ENCODE peak calls at places on chromosomes 11 and 22, in four cellular contexts. T, K, R and F are unnamed samples.

GRCh38 chr11:1840780-1841480 is 2.1 kb downstream of the TNNI2 start:
- DNase-seq in R (no peak), T (no peak), K (no peak), F (no peak)

GRCh38 chr11:31986201-31986889 is 104.5 kb upstream of the RCN1 start:
- DNase-seq in T (peak), K (no peak), R (no peak), F (no peak)

GRCh38 chr11:18196532-18196931 is 23.9 kb downstream of the MRGPRX4 start:
- DNase-seq in K (no peak), R (no peak), T (no peak), F (no peak)

GRCh38 chr11:29333993-29334780 is 682.6 kb downstream of the KCNA4 start:
- DNase-seq in R (no peak), K (peak), T (peak), F (no peak)

GRCh38 chr22:49724893-49725489 is 102.7 kb downstream of the BRD1 start:
- DNase-seq in T (peak), R (no peak), K (peak), F (no peak)

GRCh38 chr11:62560566-62561103 is 13.1 kb downstream of the EEF1G start:
- DNase-seq in K (peak), T (peak), R (peak), F (peak)

GRCh38 chr11:31641477-31642062 is 132.0 kb downstream of the ELP4 start:
- DNase-seq in K (peak), T (peak), R (no peak), F (no peak)

GRCh38 chr11:125663910-125664309 is 16.7 kb downstream of the ACRV1 start:
- DNase-seq in R (no peak), K (no peak), T (peak), F (no peak)

GRCh38 chr11:76984741-76985140 is 49.5 kb upstream of the B3GNT6 start:
- DNase-seq in T (no peak), K (peak), R (no peak), F (no peak)

GRCh38 chr11:79393362-79394043 is 47.3 kb downstream of the TENM4 start:
- DNase-seq in R (no peak), T (no peak), K (peak), F (no peak)

GRCh38 chr11:19241260-19242183 is 777 bp upstream of the E2F8 start:
- DNase-seq in T (no peak), R (no peak), K (peak), F (no peak)

GRCh38 chr11:106208795-106209194 is 131.3 kb downstream of the AASDHPPT start:
- DNase-seq in R (no peak), T (no peak), K (no peak), F (no peak)

GRCh38 chr11:65204646-65205601 is 23.2 kb downstream of the CAPN1 start:
- DNase-seq in T (peak), R (no peak), K (peak), F (no peak)

GRCh38 chr11:67464411-67465189 is 4.5 kb downstream of the TMEM134 start:
- DNase-seq in K (peak), T (peak), R (peak), F (no peak)

GRCh38 chr11:7637447-7638157 is 35.7 kb downstream of the CYB5R2 start:
- DNase-seq in T (peak), K (peak), R (peak), F (peak)

GRCh38 chr11:67558084-67558772 is 25.4 kb upstream of the GSTP1 start:
- DNase-seq in K (peak), T (peak), R (no peak), F (no peak)

GRCh38 chr11:29017941-29018340 is 909.8 kb downstream of the METTL15 start:
- DNase-seq in T (no peak), R (no peak), K (peak), F (no peak)

GRCh38 chr22:36406139-36406538 is 18.4 kb upstream of the MYH9 start:
- DNase-seq in T (no peak), R (no peak), K (no peak), F (no peak)

GRCh38 chr11:72630104-72630852 is 43.9 kb downstream of the PDE2A start:
- DNase-seq in T (no peak), K (no peak), R (no peak), F (no peak)

GRCh38 chr11:413120-414081 is 1.4 kb downstream of the SIGIRR start:
- DNase-seq in R (no peak), T (no peak), K (no peak), F (no peak)

GRCh38 chr22:35921777-35922176 is 106.8 kb downstream of the RBFOX2 start:
- DNase-seq in R (peak), T (peak), K (peak), F (peak)

GRCh38 chr11:126061707-126062678 is 673 bp downstream of the CDON start:
- DNase-seq in R (peak), T (peak), K (peak), F (no peak)

GRCh38 chr22:40509401-40510134 is 127.0 kb downstream of the MRTFA start:
- DNase-seq in K (no peak), T (peak), R (peak), F (peak)

GRCh38 chr11:11584446-11584810 is 37.4 kb downstream of the GALNT18 start:
- DNase-seq in K (peak), T (peak), R (no peak), F (peak)

GRCh38 chr11:2271077-2271326 is 614 bp upstream of the ASCL2 start:
- DNase-seq in K (no peak), T (no peak), R (no peak), F (no peak)

GRCh38 chr22:23834830-23835772 is 3.7 kb downstream of the DERL3 start:
- DNase-seq in R (peak), T (no peak), K (no peak), F (no peak)

GRCh38 chr11:124202951-124203350 is 19.8 kb downstream of the OR10D3 start:
- DNase-seq in R (no peak), T (no peak), K (no peak), F (no peak)

GRCh38 chr11:123429336-123429735 is 733 bp upstream of the GRAMD1B start:
- DNase-seq in K (peak), T (peak), R (no peak), F (peak)

GRCh38 chr11:31812392-31813241 is 1.5 kb upstream of the PAX6 start:
- DNase-seq in T (peak), R (no peak), K (peak), F (no peak)

GRCh38 chr22:50697667-50698506 is 25.3 kb downstream of the SHANK3 start:
- DNase-seq in T (no peak), R (no peak), K (no peak), F (no peak)

GRCh38 chr22:33882991-33883390 is 37.3 kb downstream of the LARGE1 start:
- DNase-seq in R (no peak), K (no peak), T (no peak), F (no peak)

GRCh38 chr11:96267001-96267489 is 76.0 kb downstream of the MAML2 start:
- DNase-seq in K (no peak), T (no peak), R (no peak), F (no peak)

GRCh38 chr11:9462172-9462799 is 1.5 kb downstream of the ZNF143 start:
- DNase-seq in K (no peak), T (peak), R (no peak), F (no peak)

DNA sequence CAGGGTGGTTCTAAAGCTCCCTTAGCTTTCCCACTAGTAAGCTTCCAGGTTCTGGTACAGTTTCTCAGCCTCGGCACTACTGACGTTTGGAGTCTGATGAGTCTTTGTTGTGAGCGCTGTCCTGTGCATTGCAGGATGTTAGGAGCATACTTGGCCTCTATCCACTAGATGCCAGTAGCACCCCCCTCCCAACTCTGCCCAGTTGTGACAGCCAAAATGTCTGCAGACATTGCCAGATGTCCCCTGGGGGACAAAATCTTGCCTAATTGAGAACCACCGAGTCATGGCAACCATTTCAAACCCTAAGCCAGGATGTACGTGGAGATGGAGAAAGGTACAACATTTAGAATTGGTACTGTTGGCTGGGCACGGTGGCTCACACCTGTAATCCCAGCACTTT is 68.7 kb downstream of the PTPRJ start:
- DNase-seq in R (no peak), T (no peak), K (peak), F (no peak)
- TF ChIP-seq CTCF in R (no peak), T (no peak), K (no peak), F (no peak)

GRCh38 chr22:38981005-38981658 is 1.0 kb upstream of the APOBEC3B start:
- DNase-seq in R (peak), K (peak), T (peak), F (no peak)
- H3K4me3 ChIP-seq in R (no peak), K (no peak), T (no peak), F (no peak)

GRCh38 chr11:117959438-117960149 is 26.6 kb upstream of the IL10RA start:
- DNase-seq in T (no peak), R (no peak), K (no peak), F (no peak)
- TF ChIP-seq CTCF in T (no peak), R (no peak), K (no peak), F (no peak)

DNA sequence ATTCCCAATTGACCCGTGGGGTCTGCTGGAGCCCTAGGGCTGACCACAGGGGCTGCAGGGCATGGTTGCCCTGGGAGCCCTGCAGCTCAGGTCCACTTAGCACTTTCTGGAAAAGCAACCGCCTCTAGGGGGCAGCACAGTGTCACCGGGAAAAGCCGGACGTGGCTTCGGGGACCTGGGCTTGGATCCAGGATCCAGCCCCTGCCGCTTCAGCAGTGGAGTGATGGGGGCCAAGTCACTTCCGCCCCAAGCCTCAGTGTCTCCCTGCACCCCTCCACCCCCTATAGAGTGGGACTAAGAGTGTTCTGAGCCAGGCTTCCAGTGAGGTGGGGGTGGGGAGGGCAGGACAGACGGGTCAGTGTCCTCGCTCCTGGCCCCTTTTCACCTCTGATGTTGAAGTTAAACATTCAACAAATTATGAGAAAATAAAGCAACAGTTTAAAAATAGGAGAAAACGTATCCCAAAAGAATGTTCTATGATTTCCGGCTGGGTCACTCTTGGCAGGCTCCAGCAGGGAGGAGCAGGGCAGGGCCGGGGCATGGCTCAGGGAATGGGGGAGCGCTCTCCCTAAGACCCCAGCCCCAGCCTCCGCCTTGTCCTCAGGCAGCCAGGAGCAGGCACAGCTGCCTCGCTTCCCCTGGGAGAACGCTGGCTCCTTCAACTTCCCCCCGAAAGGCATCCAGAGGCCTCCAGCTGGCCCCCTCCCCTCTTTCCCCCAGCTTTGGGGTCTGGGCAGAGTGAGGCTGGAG is 96.5 kb upstream of the FGF3 start:
- DNase-seq in T (peak), R (peak), K (peak), F (no peak)
- H3K4me3 ChIP-seq in T (no peak), R (no peak), K (peak), F (no peak)

GRCh38 chr11:61516675-61517516 is 8.3 kb downstream of the LRRC10B start:
- DNase-seq in R (no peak), K (peak), T (peak), F (no peak)
- TF ChIP-seq CTCF in R (peak), K (peak), T (peak), F (peak)

DNA sequence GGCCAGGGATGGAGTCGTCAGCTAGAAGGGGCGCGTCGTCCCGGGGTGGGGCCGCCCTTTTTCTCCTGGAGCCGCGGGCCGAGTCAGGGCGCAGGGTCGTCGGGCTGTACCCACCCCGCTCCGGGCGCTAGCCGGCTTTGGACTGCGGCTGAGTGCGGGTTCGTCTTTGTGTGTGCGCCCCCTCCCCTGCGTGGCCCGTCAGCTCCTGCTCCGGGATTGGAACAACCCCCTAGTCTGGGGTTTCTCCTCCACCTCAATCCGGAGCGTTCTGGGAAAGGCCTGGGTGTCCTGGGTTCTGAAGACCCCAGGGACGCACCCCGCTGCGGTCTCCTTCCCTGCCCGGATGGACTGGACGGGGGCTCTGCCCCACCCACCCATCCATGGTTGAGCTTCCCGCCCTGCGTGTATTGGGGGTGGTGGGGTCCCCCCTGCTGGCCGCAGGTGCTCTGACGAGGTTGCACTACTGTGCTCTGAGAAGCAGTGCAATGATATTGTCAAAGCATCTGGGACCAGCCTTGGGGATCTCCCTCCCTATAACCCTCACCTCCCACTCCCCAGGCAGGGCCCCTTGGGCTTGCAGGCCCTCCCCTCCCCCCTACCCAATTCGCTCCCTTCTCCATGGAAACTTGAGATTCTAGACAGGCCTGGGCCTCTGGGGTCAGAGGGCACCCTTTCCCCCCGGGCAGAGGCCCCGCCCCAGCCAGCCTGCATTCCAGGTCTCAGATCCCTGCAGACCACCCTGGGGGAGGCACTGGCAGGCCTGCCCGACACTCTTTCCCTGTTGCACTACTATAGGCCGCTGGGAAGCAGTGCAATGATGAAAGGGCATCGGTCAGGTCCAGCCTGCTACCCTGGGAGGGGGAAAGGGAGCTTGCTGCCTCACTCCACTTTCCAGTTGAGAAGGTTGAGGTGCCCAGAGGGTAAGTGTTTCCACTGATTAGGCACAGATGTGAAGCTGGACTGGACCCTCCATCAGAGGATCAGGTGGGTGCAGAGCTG is 10.7 kb downstream of the SDF2L1 start:
- DNase-seq in K (no peak), R (no peak), T (no peak), F (no peak)
- H3K4me3 ChIP-seq in K (peak), R (peak), T (peak), F (peak)

DNA sequence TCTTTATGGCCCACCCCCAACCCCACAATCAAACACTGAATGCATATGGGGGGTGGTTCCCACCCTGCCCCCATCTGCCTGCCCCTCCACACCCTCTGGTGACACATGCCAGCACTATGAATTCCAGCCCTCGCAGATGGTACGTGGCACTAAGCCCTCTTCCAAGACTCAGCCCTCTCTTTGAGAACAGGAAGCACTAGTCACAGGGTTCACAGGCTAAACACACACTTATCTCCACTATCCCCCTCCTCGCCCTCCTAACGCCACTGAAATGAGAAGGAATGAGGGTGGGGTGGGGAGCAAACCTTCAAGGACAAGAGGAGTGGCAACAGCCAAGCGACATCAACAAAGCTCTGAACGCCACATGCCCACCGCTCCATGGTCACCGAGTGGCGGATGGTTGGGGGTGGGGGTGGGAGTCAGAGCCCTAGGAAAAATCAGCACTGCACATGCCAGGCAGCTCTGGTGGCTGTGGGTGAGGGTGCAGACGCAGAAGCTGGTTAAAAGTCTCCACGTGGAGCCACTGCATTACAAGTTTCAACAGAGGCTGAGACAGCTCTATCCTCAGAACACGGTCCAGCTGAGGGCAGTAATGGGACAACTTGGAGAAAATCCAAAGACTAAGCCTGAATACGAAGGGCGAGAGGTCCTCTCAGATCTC is 33.6 kb downstream of the TMEM184B start:
- DNase-seq in K (peak), R (no peak), T (peak), F (peak)
- TF ChIP-seq CTCF in K (peak), R (no peak), T (peak), F (peak)

GRCh38 chr11:63761870-63762661 is 6.5 kb downstream of the ZFTA start:
- DNase-seq in R (peak), K (no peak), T (no peak), F (no peak)
- H3K4me3 ChIP-seq in R (peak), K (peak), T (peak), F (no peak)

DNA sequence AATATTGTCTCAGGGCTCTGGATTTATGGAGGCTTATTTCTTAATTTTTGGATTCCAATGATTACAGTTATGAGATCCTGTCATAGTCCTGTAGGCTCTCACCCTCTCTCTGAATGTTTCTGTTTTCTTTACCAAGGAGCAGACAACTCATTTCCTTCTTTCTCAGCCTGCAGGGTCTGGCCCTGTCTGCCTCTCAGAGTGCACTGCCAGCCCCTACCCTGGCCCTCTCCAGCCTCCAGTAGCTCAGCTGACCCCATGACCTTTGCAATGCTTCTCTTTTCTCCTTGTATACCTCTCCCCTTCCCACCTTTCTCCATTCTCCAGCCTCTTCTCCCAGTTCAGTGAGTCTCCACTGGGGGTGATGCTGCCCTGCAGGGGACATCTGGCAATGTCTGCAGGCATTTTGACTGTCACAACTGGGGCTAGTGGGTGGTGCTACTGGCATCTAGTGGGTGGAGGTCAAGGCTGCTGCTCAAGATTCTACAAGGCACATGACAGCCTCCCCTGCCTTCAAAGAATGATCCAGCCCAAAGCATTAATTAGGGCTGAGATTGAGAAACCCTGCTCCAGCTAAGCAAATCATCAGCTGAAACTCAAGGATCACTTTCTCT is 78.8 kb downstream of the APIP start:
- DNase-seq in T (no peak), R (no peak), K (peak), F (no peak)
- TF ChIP-seq CTCF in T (no peak), R (no peak), K (peak), F (no peak)

GRCh38 chr11:118689503-118689851 is 10.0 kb upstream of the TREH start:
- DNase-seq in K (no peak), T (no peak), R (no peak), F (no peak)
- H3K4me3 ChIP-seq in K (peak), T (no peak), R (peak), F (peak)